ENCODE peak calls at places on chromosomes 2 and 18, in eight cellular contexts. One of them, this sample, is unnamed.

GRCh38 chr2:151156431-151156830 is 105.2 kb downstream of the RBM43 start:
- DNase-seq in Calu3: no peak
- DNase-seq in HEK293T: no peak
- DNase-seq in activated naive CD4-positive, alpha-beta T cell: no peak
- DNase-seq in GM23248: peak
- DNase-seq in HS-5: no peak
- DNase-seq in amniotic epithelial cell: peak
- DNase-seq in effector CD4-positive, alpha-beta T cell: no peak
- DNase-seq in this sample: no peak

GRCh38 chr2:169877406-169877805 is 50.2 kb downstream of the UBR3 start:
- DNase-seq in activated naive CD4-positive, alpha-beta T cell: no peak
- DNase-seq in amniotic epithelial cell: peak
- DNase-seq in Calu3: no peak
- DNase-seq in HEK293T: no peak
- DNase-seq in HS-5: no peak
- DNase-seq in effector CD4-positive, alpha-beta T cell: no peak
- DNase-seq in GM23248: peak
- DNase-seq in this sample: no peak

GRCh38 chr2:71133603-71134002 is 3.2 kb downstream of the MPHOSPH10 start:
- DNase-seq in amniotic epithelial cell: no peak
- DNase-seq in Calu3: no peak
- DNase-seq in GM23248: no peak
- DNase-seq in HEK293T: no peak
- DNase-seq in activated naive CD4-positive, alpha-beta T cell: no peak
- DNase-seq in effector CD4-positive, alpha-beta T cell: no peak
- DNase-seq in HS-5: no peak
- DNase-seq in this sample: no peak

GRCh38 chr2:53884883-53885282 is 25.1 kb upstream of the GPR75 start:
- DNase-seq in activated naive CD4-positive, alpha-beta T cell: no peak
- DNase-seq in HS-5: no peak
- DNase-seq in amniotic epithelial cell: no peak
- DNase-seq in HEK293T: no peak
- DNase-seq in Calu3: no peak
- DNase-seq in GM23248: no peak
- DNase-seq in effector CD4-positive, alpha-beta T cell: no peak
- DNase-seq in this sample: no peak

GRCh38 chr2:49044680-49045079 is 109.6 kb downstream of the FSHR start:
- DNase-seq in HS-5: no peak
- DNase-seq in effector CD4-positive, alpha-beta T cell: no peak
- DNase-seq in GM23248: no peak
- DNase-seq in amniotic epithelial cell: peak
- DNase-seq in HEK293T: no peak
- DNase-seq in Calu3: no peak
- DNase-seq in activated naive CD4-positive, alpha-beta T cell: no peak
- DNase-seq in this sample: no peak

GRCh38 chr2:84038866-84039265 is 420.2 kb downstream of the SUCLG1 start:
- DNase-seq in effector CD4-positive, alpha-beta T cell: no peak
- DNase-seq in activated naive CD4-positive, alpha-beta T cell: no peak
- DNase-seq in HEK293T: no peak
- DNase-seq in HS-5: no peak
- DNase-seq in amniotic epithelial cell: no peak
- DNase-seq in GM23248: no peak
- DNase-seq in Calu3: no peak
- DNase-seq in this sample: no peak

GRCh38 chr2:7007846-7008741 is 90.9 kb downstream of the RNF144A start:
- DNase-seq in HS-5: no peak
- DNase-seq in activated naive CD4-positive, alpha-beta T cell: no peak
- DNase-seq in HEK293T: no peak
- DNase-seq in GM23248: peak
- DNase-seq in Calu3: no peak
- DNase-seq in effector CD4-positive, alpha-beta T cell: no peak
- DNase-seq in amniotic epithelial cell: peak
- DNase-seq in this sample: no peak

GRCh38 chr2:96867756-96868554 is 1.9 kb downstream of the SEMA4C start:
- DNase-seq in HS-5: peak
- DNase-seq in effector CD4-positive, alpha-beta T cell: no peak
- DNase-seq in activated naive CD4-positive, alpha-beta T cell: no peak
- DNase-seq in HEK293T: no peak
- DNase-seq in GM23248: peak
- DNase-seq in amniotic epithelial cell: no peak
- DNase-seq in Calu3: no peak
- DNase-seq in this sample: no peak

GRCh38 chr2:30267576-30267975 is 36.2 kb downstream of the LBH start:
- DNase-seq in HS-5: no peak
- DNase-seq in Calu3: no peak
- DNase-seq in activated naive CD4-positive, alpha-beta T cell: no peak
- DNase-seq in amniotic epithelial cell: no peak
- DNase-seq in effector CD4-positive, alpha-beta T cell: no peak
- DNase-seq in HEK293T: no peak
- DNase-seq in GM23248: no peak
- DNase-seq in this sample: no peak

GRCh38 chr2:105794926-105795574 is 50.3 kb downstream of the NCK2 start:
- DNase-seq in effector CD4-positive, alpha-beta T cell: no peak
- DNase-seq in activated naive CD4-positive, alpha-beta T cell: no peak
- DNase-seq in HS-5: no peak
- DNase-seq in GM23248: no peak
- DNase-seq in HEK293T: no peak
- DNase-seq in amniotic epithelial cell: no peak
- DNase-seq in Calu3: no peak
- DNase-seq in this sample: no peak

GRCh38 chr18:76564636-76565237 is 69.7 kb upstream of the ZNF516 start:
- DNase-seq in Calu3: no peak
- DNase-seq in amniotic epithelial cell: no peak
- DNase-seq in HEK293T: no peak
- DNase-seq in effector CD4-positive, alpha-beta T cell: no peak
- DNase-seq in HS-5: no peak
- DNase-seq in activated naive CD4-positive, alpha-beta T cell: no peak
- DNase-seq in GM23248: no peak
- DNase-seq in this sample: no peak

GRCh38 chr2:197198890-197199289 is 111.7 kb downstream of the ANKRD44 start:
- DNase-seq in HS-5: no peak
- DNase-seq in HEK293T: no peak
- DNase-seq in effector CD4-positive, alpha-beta T cell: peak
- DNase-seq in amniotic epithelial cell: no peak
- DNase-seq in GM23248: no peak
- DNase-seq in activated naive CD4-positive, alpha-beta T cell: peak
- DNase-seq in Calu3: no peak
- DNase-seq in this sample: no peak

GRCh38 chr18:34707670-34708069 is 2.4 kb upstream of the DTNA start:
- DNase-seq in GM23248: peak
- DNase-seq in HS-5: peak
- DNase-seq in HEK293T: peak
- DNase-seq in Calu3: peak
- DNase-seq in amniotic epithelial cell: peak
- DNase-seq in effector CD4-positive, alpha-beta T cell: no peak
- DNase-seq in activated naive CD4-positive, alpha-beta T cell: no peak
- DNase-seq in this sample: peak

GRCh38 chr2:15967415-15968279 is 27.3 kb downstream of the MYCN start:
- DNase-seq in effector CD4-positive, alpha-beta T cell: no peak
- DNase-seq in amniotic epithelial cell: no peak
- DNase-seq in HS-5: no peak
- DNase-seq in activated naive CD4-positive, alpha-beta T cell: no peak
- DNase-seq in HEK293T: no peak
- DNase-seq in GM23248: no peak
- DNase-seq in Calu3: no peak
- DNase-seq in this sample: no peak

GRCh38 chr2:143823286-143823685 is 694.1 kb downstream of the ARHGAP15 start:
- DNase-seq in amniotic epithelial cell: no peak
- DNase-seq in HS-5: no peak
- DNase-seq in Calu3: no peak
- DNase-seq in HEK293T: no peak
- DNase-seq in effector CD4-positive, alpha-beta T cell: no peak
- DNase-seq in activated naive CD4-positive, alpha-beta T cell: no peak
- DNase-seq in GM23248: no peak
- DNase-seq in this sample: no peak

GRCh38 chr2:170716851-170717598 is 1.9 kb downstream of the SP5 start:
- DNase-seq in amniotic epithelial cell: no peak
- DNase-seq in HS-5: no peak
- DNase-seq in activated naive CD4-positive, alpha-beta T cell: no peak
- DNase-seq in effector CD4-positive, alpha-beta T cell: no peak
- DNase-seq in Calu3: no peak
- DNase-seq in GM23248: peak
- DNase-seq in HEK293T: no peak
- DNase-seq in this sample: peak

GRCh38 chr2:239553376-239554000 is 152.7 kb upstream of the HDAC4 start:
- DNase-seq in Calu3: no peak
- DNase-seq in GM23248: no peak
- DNase-seq in HEK293T: no peak
- DNase-seq in activated naive CD4-positive, alpha-beta T cell: no peak
- DNase-seq in amniotic epithelial cell: no peak
- DNase-seq in HS-5: no peak
- DNase-seq in effector CD4-positive, alpha-beta T cell: no peak
- DNase-seq in this sample: no peak

GRCh38 chr2:41907716-41908328 is 140.0 kb upstream of the PKDCC start:
- DNase-seq in activated naive CD4-positive, alpha-beta T cell: no peak
- DNase-seq in effector CD4-positive, alpha-beta T cell: no peak
- DNase-seq in amniotic epithelial cell: no peak
- DNase-seq in HS-5: no peak
- DNase-seq in GM23248: peak
- DNase-seq in HEK293T: no peak
- DNase-seq in Calu3: no peak
- DNase-seq in this sample: no peak

GRCh38 chr2:106165064-106165463 is 29.0 kb downstream of the UXS1 start:
- DNase-seq in Calu3: no peak
- DNase-seq in amniotic epithelial cell: no peak
- DNase-seq in activated naive CD4-positive, alpha-beta T cell: no peak
- DNase-seq in HS-5: no peak
- DNase-seq in effector CD4-positive, alpha-beta T cell: no peak
- DNase-seq in HEK293T: no peak
- DNase-seq in GM23248: no peak
- DNase-seq in this sample: no peak

GRCh38 chr2:150125188-150125587 is 362.3 kb downstream of the RND3 start:
- DNase-seq in HS-5: no peak
- DNase-seq in GM23248: no peak
- DNase-seq in Calu3: no peak
- DNase-seq in effector CD4-positive, alpha-beta T cell: no peak
- DNase-seq in HEK293T: no peak
- DNase-seq in activated naive CD4-positive, alpha-beta T cell: no peak
- DNase-seq in amniotic epithelial cell: no peak
- DNase-seq in this sample: no peak

GRCh38 chr2:120600335-120600734 is 135.3 kb upstream of the GLI2 start:
- DNase-seq in Calu3: no peak
- DNase-seq in HEK293T: no peak
- DNase-seq in amniotic epithelial cell: no peak
- DNase-seq in HS-5: no peak
- DNase-seq in effector CD4-positive, alpha-beta T cell: no peak
- DNase-seq in activated naive CD4-positive, alpha-beta T cell: no peak
- DNase-seq in GM23248: no peak
- DNase-seq in this sample: no peak

GRCh38 chr2:127023504-127023903 is 83.5 kb downstream of the BIN1 start:
- DNase-seq in amniotic epithelial cell: no peak
- DNase-seq in activated naive CD4-positive, alpha-beta T cell: no peak
- DNase-seq in HS-5: no peak
- DNase-seq in GM23248: no peak
- DNase-seq in HEK293T: no peak
- DNase-seq in Calu3: no peak
- DNase-seq in effector CD4-positive, alpha-beta T cell: no peak
- DNase-seq in this sample: no peak

GRCh38 chr2:234071664-234072063 is 21.2 kb downstream of the SPP2 start:
- DNase-seq in HEK293T: no peak
- DNase-seq in amniotic epithelial cell: no peak
- DNase-seq in GM23248: no peak
- DNase-seq in activated naive CD4-positive, alpha-beta T cell: no peak
- DNase-seq in Calu3: no peak
- DNase-seq in HS-5: no peak
- DNase-seq in effector CD4-positive, alpha-beta T cell: no peak
- DNase-seq in this sample: no peak

GRCh38 chr2:206983156-206983875 is 44.0 kb downstream of the CPO start:
- DNase-seq in activated naive CD4-positive, alpha-beta T cell: no peak
- DNase-seq in GM23248: peak
- DNase-seq in HEK293T: no peak
- DNase-seq in amniotic epithelial cell: peak
- DNase-seq in Calu3: no peak
- DNase-seq in HS-5: no peak
- DNase-seq in effector CD4-positive, alpha-beta T cell: no peak
- DNase-seq in this sample: no peak

GRCh38 chr2:1454346-1454745 is 41.1 kb downstream of the TPO start:
- DNase-seq in amniotic epithelial cell: no peak
- DNase-seq in effector CD4-positive, alpha-beta T cell: no peak
- DNase-seq in HS-5: no peak
- DNase-seq in HEK293T: no peak
- DNase-seq in Calu3: no peak
- DNase-seq in activated naive CD4-positive, alpha-beta T cell: no peak
- DNase-seq in GM23248: no peak
- DNase-seq in this sample: no peak

GRCh38 chr18:41992066-41992465 is 37.0 kb downstream of the PIK3C3 start:
- DNase-seq in Calu3: no peak
- DNase-seq in HS-5: no peak
- DNase-seq in effector CD4-positive, alpha-beta T cell: no peak
- DNase-seq in GM23248: no peak
- DNase-seq in HEK293T: no peak
- DNase-seq in amniotic epithelial cell: peak
- DNase-seq in activated naive CD4-positive, alpha-beta T cell: no peak
- DNase-seq in this sample: no peak

GRCh38 chr2:109517118-109517889 is 96.5 kb downstream of the SEPTIN10 start:
- DNase-seq in HEK293T: no peak
- DNase-seq in amniotic epithelial cell: no peak
- DNase-seq in Calu3: no peak
- DNase-seq in activated naive CD4-positive, alpha-beta T cell: no peak
- DNase-seq in HS-5: no peak
- DNase-seq in GM23248: no peak
- DNase-seq in effector CD4-positive, alpha-beta T cell: no peak
- DNase-seq in this sample: no peak

GRCh38 chr2:109395487-109396337 is 218.1 kb downstream of the SEPTIN10 start:
- DNase-seq in effector CD4-positive, alpha-beta T cell: no peak
- DNase-seq in GM23248: no peak
- DNase-seq in amniotic epithelial cell: no peak
- DNase-seq in activated naive CD4-positive, alpha-beta T cell: no peak
- DNase-seq in Calu3: no peak
- DNase-seq in HEK293T: no peak
- DNase-seq in HS-5: no peak
- DNase-seq in this sample: no peak

GRCh38 chr2:121197369-121198091 is 87.5 kb downstream of the TFCP2L1 start:
- DNase-seq in HEK293T: no peak
- DNase-seq in HS-5: peak
- DNase-seq in effector CD4-positive, alpha-beta T cell: no peak
- DNase-seq in amniotic epithelial cell: peak
- DNase-seq in GM23248: peak
- DNase-seq in activated naive CD4-positive, alpha-beta T cell: no peak
- DNase-seq in Calu3: peak
- DNase-seq in this sample: peak

GRCh38 chr2:189096769-189097447 is 82.7 kb downstream of the COL5A2 start:
- DNase-seq in effector CD4-positive, alpha-beta T cell: no peak
- DNase-seq in HEK293T: no peak
- DNase-seq in activated naive CD4-positive, alpha-beta T cell: no peak
- DNase-seq in HS-5: peak
- DNase-seq in Calu3: peak
- DNase-seq in amniotic epithelial cell: peak
- DNase-seq in GM23248: peak
- DNase-seq in this sample: peak

GRCh38 chr18:22210331-22210754 is 41.0 kb downstream of the GATA6 start:
- DNase-seq in amniotic epithelial cell: peak
- DNase-seq in effector CD4-positive, alpha-beta T cell: no peak
- DNase-seq in HEK293T: no peak
- DNase-seq in HS-5: no peak
- DNase-seq in GM23248: peak
- DNase-seq in Calu3: peak
- DNase-seq in activated naive CD4-positive, alpha-beta T cell: no peak
- DNase-seq in this sample: no peak